ENCODE peak calls at places on chromosomes 6 and 20, in eight cellular contexts. C is epithelial cell of proximal tubule, I is IMR-90, O is dorsolateral prefrontal cortex, X is endodermal cell, D is HepG2, W is ovary, E is left ventricle myocardium inferior. R is an unnamed sample.

GRCh38 chr6:35489066-35489465 is 7.8 kb downstream of the TEAD3 start:
- DNase-seq in O (no peak), W (no peak), C (no peak), E (no peak), I (no peak), D (no peak), X (no peak), R (no peak)

GRCh38 chr6:43231735-43232450 is 2.6 kb upstream of the DNPH1 start:
- DNase-seq in E (no peak), I (no peak), O (no peak), C (no peak), W (no peak), X (no peak), D (no peak), R (no peak)

GRCh38 chr6:118908441-118908840 is 14.5 kb downstream of the ASF1A start:
- DNase-seq in E (no peak), D (no peak), C (no peak), O (no peak), I (peak), W (no peak), X (no peak), R (no peak)

GRCh38 chr6:16238057-16238657 is at the start of gene GMPR:
- DNase-seq in W (peak), X (peak), D (no peak), O (peak), E (peak), C (no peak), I (peak), R (no peak)

GRCh38 chr6:44481765-44482164 is 94.3 kb downstream of the CDC5L start:
- DNase-seq in E (no peak), C (no peak), W (no peak), O (no peak), I (no peak), D (no peak), X (no peak), R (no peak)

GRCh38 chr6:37251211-37251610 is 6.4 kb upstream of the TBC1D22B start:
- DNase-seq in W (no peak), X (no peak), E (no peak), I (peak), D (no peak), C (no peak), O (no peak), R (no peak)

GRCh38 chr20:35907017-35907685 is 47.2 kb downstream of the SCAND1 start:
- DNase-seq in W (no peak), C (no peak), X (no peak), E (peak), O (no peak), D (no peak), I (no peak), R (no peak)

GRCh38 chr20:45010399-45010828 is 44.1 kb downstream of the STK4 start:
- DNase-seq in I (peak), X (no peak), C (no peak), O (no peak), W (no peak), E (no peak), D (no peak), R (no peak)

GRCh38 chr20:46485431-46485830 is 27.9 kb downstream of the ZNF334 start:
- DNase-seq in X (no peak), W (no peak), O (no peak), C (no peak), I (no peak), D (no peak), E (no peak), R (no peak)

DNA sequence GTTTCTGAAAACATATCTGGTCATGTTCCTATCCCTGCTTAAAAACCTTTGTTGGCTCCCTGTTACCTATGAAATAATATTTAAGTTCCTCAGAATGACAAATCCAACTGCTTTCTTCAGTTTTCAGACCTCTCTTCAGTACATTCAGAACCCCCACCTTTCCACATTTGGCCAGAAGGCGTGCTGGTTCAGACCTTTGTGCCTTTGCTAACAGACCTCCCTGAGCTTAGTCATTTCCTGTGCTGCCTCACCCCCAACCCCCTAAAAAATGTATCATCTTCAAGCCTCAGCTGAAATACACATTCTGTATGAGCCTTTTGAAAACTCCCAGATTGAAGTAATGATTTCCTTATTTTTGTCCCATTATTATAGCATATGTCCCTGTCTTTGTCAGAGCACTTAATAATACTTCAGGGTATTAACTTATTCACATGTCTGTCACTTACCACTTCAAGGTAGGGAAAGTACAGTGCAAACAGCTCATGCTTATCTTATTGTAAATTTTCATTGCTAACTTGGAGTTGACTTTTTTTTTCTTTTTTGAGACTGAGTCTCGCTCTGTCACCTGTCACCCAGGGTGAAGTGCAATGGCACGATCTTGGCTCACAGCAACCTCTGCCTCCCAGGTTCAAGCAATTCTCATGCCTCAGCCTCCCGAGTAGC is 19.7 kb downstream of the FAM217A start:
- DNase-seq in E (no peak), X (peak), O (no peak), W (no peak), I (peak), C (no peak), D (peak), R (no peak)
- TF ChIP-seq CTCF in E (no peak), X (no peak), O (no peak), W (no peak), I (peak), C (peak), D (no peak), R (peak)

DNA sequence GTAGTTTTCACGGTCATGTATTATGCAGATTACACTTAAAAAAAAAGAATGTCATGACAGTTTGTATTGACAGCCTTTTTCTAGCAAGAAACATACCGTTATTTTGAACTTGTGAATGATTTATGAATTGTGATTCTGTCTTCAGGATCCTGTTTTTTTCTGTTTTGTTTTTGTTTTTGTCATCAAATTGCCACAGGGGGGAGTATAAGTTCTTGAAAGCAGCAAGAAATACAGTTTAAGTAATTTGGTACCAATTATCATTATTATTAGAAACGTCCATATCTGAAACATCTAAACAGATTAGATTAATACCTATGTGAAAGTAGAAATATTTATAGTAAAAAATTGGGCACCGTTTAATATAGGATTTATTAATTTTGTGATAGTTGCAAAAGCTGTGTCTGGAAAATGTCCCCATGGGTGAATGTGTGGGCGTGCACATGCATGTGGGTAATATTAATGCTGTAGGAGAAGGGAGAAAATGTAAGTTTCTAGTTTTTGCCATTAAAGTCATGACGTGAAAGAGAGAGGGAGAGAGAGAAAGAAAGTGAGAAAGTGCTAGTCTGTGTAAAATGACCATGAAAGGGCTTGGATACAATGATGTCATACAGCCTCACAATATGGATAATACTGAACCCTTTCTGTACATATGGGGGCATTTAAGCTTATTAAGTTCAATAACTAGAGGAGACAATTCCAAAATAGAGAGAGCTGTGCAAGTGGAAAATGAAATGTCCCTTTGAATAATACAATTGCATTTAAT is 9.4 kb upstream of the CCN2 start:
- DNase-seq in O (no peak), W (no peak), D (no peak), I (peak), X (no peak), E (no peak), C (no peak), R (no peak)
- TF ChIP-seq CTCF in O (peak), W (no peak), D (peak), I (peak), X (peak), E (peak), C (peak), R (peak)

GRCh38 chr6:917939-918338 is 225.0 kb upstream of the EXOC2 start:
- DNase-seq in I (no peak), C (no peak), O (no peak), X (no peak), E (no peak), W (no peak), D (no peak), R (no peak)

GRCh38 chr6:907928-908327 is 215.0 kb upstream of the EXOC2 start:
- DNase-seq in W (no peak), C (no peak), X (peak), I (no peak), E (no peak), D (no peak), O (no peak), R (no peak)

GRCh38 chr6:916160-916559 is 223.2 kb upstream of the EXOC2 start:
- DNase-seq in O (no peak), W (no peak), C (no peak), X (peak), D (no peak), E (no peak), I (no peak), R (no peak)

GRCh38 chr6:917296-917695 is 224.4 kb upstream of the EXOC2 start:
- DNase-seq in D (no peak), O (no peak), C (no peak), I (no peak), E (no peak), X (peak), W (no peak), R (no peak)

DNA sequence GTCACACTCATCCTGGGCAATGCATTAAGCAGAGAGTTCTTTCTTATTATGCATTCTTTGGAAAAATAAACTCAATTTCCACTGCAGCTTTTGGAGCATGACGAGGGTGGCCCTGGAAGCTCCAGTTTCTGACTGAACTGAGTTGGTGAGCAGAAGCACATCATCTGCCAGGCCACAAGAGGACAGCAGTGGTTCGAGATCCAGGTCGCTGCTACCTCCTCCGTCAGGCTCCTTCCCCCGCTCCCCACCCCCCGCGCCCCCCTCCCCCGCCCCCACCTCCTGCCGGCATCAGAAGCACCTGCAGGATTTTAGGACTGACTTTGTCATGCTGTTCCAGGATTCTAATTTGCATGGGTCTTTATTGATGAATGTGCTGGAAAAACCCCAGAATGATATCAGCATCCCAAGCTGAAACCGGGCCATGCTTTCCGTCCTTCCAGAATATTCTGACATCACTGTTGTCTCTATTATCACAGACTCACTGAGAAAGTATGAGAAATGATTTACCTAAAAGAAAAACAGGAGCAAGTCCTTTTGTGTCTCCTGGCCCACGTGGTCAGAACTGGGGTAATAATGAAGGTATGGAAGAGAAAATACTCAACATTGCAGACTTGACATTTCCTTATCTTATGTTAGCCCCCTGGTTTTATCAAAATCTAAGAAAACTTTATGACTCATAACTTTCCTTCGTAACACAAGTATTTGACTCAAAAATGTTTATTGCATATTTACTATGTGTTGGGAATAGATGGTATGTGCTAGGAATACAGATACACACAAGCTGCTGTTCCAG is 220.1 kb upstream of the EXOC2 start:
- DNase-seq in X (peak), I (peak), E (no peak), W (no peak), C (no peak), O (no peak), D (peak), R (no peak)
- TF ChIP-seq CTCF in X (peak), I (peak), E (peak), W (no peak), C (peak), O (peak), D (peak), R (peak)

GRCh38 chr6:31954511-31954910 is 4.3 kb downstream of the NELFE start:
- DNase-seq in X (no peak), D (no peak), E (no peak), I (no peak), C (no peak), W (no peak), O (no peak), R (no peak)
- TF ChIP-seq CTCF in X (no peak), D (no peak), E (no peak), I (no peak), C (no peak), W (no peak), O (no peak), R (no peak)

R was measured in chondrocyte.